ENCODE peak calls at places on chromosomes 6 and 20, in eight cellular contexts. R is GM23338, I is adrenal gland, O is lung, S is ovary, Y is esophagus muscularis mucosa, Q is lower lobe of right lung, L is tibial nerve. N is an unnamed sample.

GRCh38 chr20:45545351-45545750 is 1.9 kb downstream of the EPPIN start:
- DNase-seq in R (no peak), I (no peak), O (no peak), S (no peak), Y (peak), Q (no peak), L (no peak), N (no peak)

GRCh38 chr6:125888989-125889656 is 67.4 kb upstream of the HINT3 start:
- DNase-seq in R (peak), I (no peak), O (peak), S (no peak), Y (no peak), Q (no peak), L (no peak), N (peak)

GRCh38 chr6:34085453-34086170 is 60.3 kb downstream of the GRM4 start:
- DNase-seq in R (no peak), I (no peak), O (no peak), S (no peak), Y (no peak), Q (no peak), L (no peak), N (no peak)

GRCh38 chr6:31145386-31145785 is 6.5 kb upstream of the PSORS1C2 start:
- DNase-seq in R (no peak), I (no peak), O (no peak), S (no peak), Y (no peak), Q (no peak), L (no peak), N (no peak)

GRCh38 chr6:166008441-166009369 is 158.9 kb downstream of the TBXT start:
- DNase-seq in R (peak), I (peak), O (no peak), S (peak), Y (peak), Q (no peak), L (no peak), N (no peak)

GRCh38 chr6:79686698-79687309 is 55.7 kb downstream of the SH3BGRL2 start:
- DNase-seq in R (no peak), I (no peak), O (no peak), S (no peak), Y (no peak), Q (no peak), L (no peak), N (no peak)

GRCh38 chr20:53950031-53950430 is 120.4 kb downstream of the BCAS1 start:
- DNase-seq in R (no peak), I (no peak), O (no peak), S (no peak), Y (peak), Q (no peak), L (no peak), N (no peak)

GRCh38 chr20:17281478-17281877 is 54.6 kb downstream of the PCSK2 start:
- DNase-seq in R (peak), I (peak), O (peak), S (no peak), Y (no peak), Q (no peak), L (no peak), N (peak)

GRCh38 chr6:135880066-135880972 is 28.8 kb downstream of the PDE7B start:
- DNase-seq in R (no peak), I (no peak), O (no peak), S (no peak), Y (no peak), Q (no peak), L (no peak), N (peak)

GRCh38 chr20:4225778-4226177 is 210.4 kb upstream of the RNF24 start:
- DNase-seq in R (no peak), I (peak), O (no peak), S (peak), Y (no peak), Q (no peak), L (no peak), N (peak)

GRCh38 chr20:35285806-35286076 is 1.2 kb upstream of the EIF6 start:
- DNase-seq in R (no peak), I (no peak), O (no peak), S (no peak), Y (no peak), Q (no peak), L (no peak), N (no peak)

GRCh38 chr6:154302111-154302752 is 54.4 kb downstream of the IPCEF1 start:
- DNase-seq in R (no peak), I (peak), O (peak), S (no peak), Y (no peak), Q (no peak), L (no peak), N (peak)

GRCh38 chr6:133939778-133940667 is 13.0 kb upstream of the TBPL1 start:
- DNase-seq in R (no peak), I (no peak), O (no peak), S (no peak), Y (no peak), Q (no peak), L (no peak), N (no peak)

GRCh38 chr6:34100788-34101187 is 45.1 kb downstream of the GRM4 start:
- DNase-seq in R (no peak), I (no peak), O (no peak), S (no peak), Y (no peak), Q (no peak), L (no peak), N (no peak)

GRCh38 chr6:166097914-166098522 is 69.6 kb downstream of the TBXT start:
- DNase-seq in R (peak), I (peak), O (peak), S (peak), Y (peak), Q (peak), L (peak), N (peak)

GRCh38 chr6:31771992-31772358 is 5.2 kb downstream of the VWA7 start:
- DNase-seq in R (no peak), I (no peak), O (no peak), S (no peak), Y (no peak), Q (no peak), L (no peak), N (no peak)

GRCh38 chr6:167399051-167399387 is 74.1 kb downstream of the TTLL2 start:
- DNase-seq in R (peak), I (no peak), O (no peak), S (no peak), Y (no peak), Q (no peak), L (no peak), N (no peak)

GRCh38 chr6:1641391-1641790 is 31.7 kb downstream of the FOXC1 start:
- DNase-seq in R (no peak), I (peak), O (peak), S (no peak), Y (no peak), Q (no peak), L (no peak), N (no peak)

GRCh38 chr6:3451498-3451897 is 5.4 kb downstream of the SLC22A23 start:
- DNase-seq in R (no peak), I (no peak), O (no peak), S (no peak), Y (no peak), Q (no peak), L (no peak), N (no peak)

GRCh38 chr6:53544050-53544499 is 826 bp downstream of the GCLC start:
- DNase-seq in R (peak), I (no peak), O (no peak), S (no peak), Y (no peak), Q (no peak), L (no peak), N (peak)

GRCh38 chr6:53032853-53033252 is 32.4 kb upstream of the FBXO9 start:
- DNase-seq in R (no peak), I (no peak), O (no peak), S (no peak), Y (no peak), Q (no peak), L (no peak), N (no peak)

GRCh38 chr6:170106906-170107525 is 183.9 kb downstream of the DLL1 start:
- DNase-seq in R (no peak), I (no peak), O (no peak), S (peak), Y (no peak), Q (no peak), L (no peak), N (no peak)

GRCh38 chr6:71534916-71535315 is 246.3 kb downstream of the OGFRL1 start:
- DNase-seq in R (no peak), I (no peak), O (no peak), S (no peak), Y (no peak), Q (no peak), L (no peak), N (no peak)

GRCh38 chr6:110938176-110938575 is 20.3 kb upstream of the GTF3C6 start:
- DNase-seq in R (no peak), I (no peak), O (no peak), S (no peak), Y (no peak), Q (no peak), L (no peak), N (no peak)

GRCh38 chr6:163717106-163717764 is 302.7 kb downstream of the QKI start:
- DNase-seq in R (no peak), I (no peak), O (no peak), S (no peak), Y (no peak), Q (no peak), L (no peak), N (no peak)

GRCh38 chr6:5728726-5729434 is 277.8 kb downstream of the NRN1 start:
- DNase-seq in R (no peak), I (no peak), O (peak), S (no peak), Y (no peak), Q (no peak), L (no peak), N (no peak)

GRCh38 chr6:11007715-11008608 is 36.1 kb downstream of the ELOVL2 start:
- DNase-seq in R (peak), I (no peak), O (no peak), S (no peak), Y (no peak), Q (no peak), L (no peak), N (peak)

GRCh38 chr20:23314714-23315498 is 35.7 kb upstream of the NXT1 start:
- DNase-seq in R (no peak), I (no peak), O (no peak), S (no peak), Y (no peak), Q (no peak), L (peak), N (no peak)

GRCh38 chr20:36235892-36236785 is at the start of gene AAR2:
- DNase-seq in R (peak), I (peak), O (peak), S (peak), Y (peak), Q (peak), L (peak), N (peak)

GRCh38 chr6:122789078-122789861 is at the start of gene SMPDL3A:
- DNase-seq in R (peak), I (peak), O (peak), S (peak), Y (no peak), Q (peak), L (peak), N (peak)

GRCh38 chr20:59006167-59006863 is 739 bp downstream of the CTSZ start:
- DNase-seq in R (peak), I (peak), O (no peak), S (peak), Y (no peak), Q (peak), L (peak), N (no peak)

GRCh38 chr20:59008715-59009336 is 1.8 kb upstream of the CTSZ start:
- DNase-seq in R (no peak), I (no peak), O (no peak), S (no peak), Y (no peak), Q (no peak), L (no peak), N (no peak)

GRCh38 chr20:59005523-59006166 is 1.4 kb downstream of the CTSZ start:
- DNase-seq in R (no peak), I (no peak), O (no peak), S (no peak), Y (no peak), Q (no peak), L (peak), N (no peak)

GRCh38 chr20:59006864-59007757 is at the start of gene CTSZ:
- DNase-seq in R (peak), I (peak), O (peak), S (peak), Y (no peak), Q (peak), L (peak), N (peak)

DNA sequence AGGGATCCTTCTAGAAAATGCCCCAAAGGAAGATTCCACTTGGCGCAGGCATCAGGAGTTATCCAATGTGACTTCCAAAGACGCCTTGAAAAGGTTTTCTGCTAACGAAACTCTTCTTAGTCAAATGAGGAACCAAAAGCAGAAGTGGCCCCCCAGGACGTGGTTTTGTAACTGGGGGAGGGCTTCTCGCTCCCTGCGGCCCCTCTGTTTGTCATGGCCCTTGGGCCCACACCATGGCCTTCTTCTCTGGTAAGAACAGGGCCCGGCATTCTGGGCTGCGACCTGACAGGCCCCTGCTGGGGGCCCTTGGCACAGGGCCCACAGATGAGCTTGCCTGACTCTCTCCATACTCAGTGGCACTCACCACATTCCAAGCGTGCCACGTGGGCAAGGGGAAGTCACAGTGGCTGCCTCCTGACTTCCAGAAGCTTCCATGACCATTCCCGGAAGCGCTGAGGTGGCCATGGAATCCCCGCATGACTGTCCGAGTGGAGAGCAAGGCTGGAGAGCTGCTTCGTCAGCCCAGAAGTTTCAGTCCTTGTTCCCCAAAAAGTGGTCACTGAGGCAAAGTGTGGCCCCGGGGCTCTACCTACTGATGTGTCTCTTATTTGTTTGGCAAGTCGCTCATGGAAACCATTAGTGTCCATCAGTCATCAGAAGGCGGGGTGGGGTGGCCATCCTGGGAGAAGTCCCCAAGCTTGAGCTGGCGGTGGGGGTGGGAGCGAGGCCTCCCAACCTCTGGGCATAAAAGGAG is 881 bp upstream of the CTSZ start:
- DNase-seq in R (peak), I (peak), O (peak), S (no peak), Y (no peak), Q (peak), L (peak), N (no peak)
- H3K4me3 ChIP-seq in R (peak), I (no peak), O (no peak), S (no peak), Y (peak), Q (peak), L (peak), N (peak)

GRCh38 chr6:39335780-39336541 is 13.5 kb upstream of the KCNK16 start:
- DNase-seq in R (no peak), I (peak), O (no peak), S (no peak), Y (no peak), Q (no peak), L (no peak), N (no peak)
- H3K4me3 ChIP-seq in R (no peak), I (no peak), O (no peak), S (no peak), Y (no peak), Q (no peak), L (no peak), N (no peak)

GRCh38 chr20:50216543-50217206 is 26.0 kb downstream of the CEBPB start:
- DNase-seq in R (no peak), I (no peak), O (no peak), S (no peak), Y (no peak), Q (peak), L (no peak), N (no peak)
- H3K4me3 ChIP-seq in R (no peak), I (no peak), O (no peak), S (no peak), Y (no peak), Q (no peak), L (no peak), N (no peak)

DNA sequence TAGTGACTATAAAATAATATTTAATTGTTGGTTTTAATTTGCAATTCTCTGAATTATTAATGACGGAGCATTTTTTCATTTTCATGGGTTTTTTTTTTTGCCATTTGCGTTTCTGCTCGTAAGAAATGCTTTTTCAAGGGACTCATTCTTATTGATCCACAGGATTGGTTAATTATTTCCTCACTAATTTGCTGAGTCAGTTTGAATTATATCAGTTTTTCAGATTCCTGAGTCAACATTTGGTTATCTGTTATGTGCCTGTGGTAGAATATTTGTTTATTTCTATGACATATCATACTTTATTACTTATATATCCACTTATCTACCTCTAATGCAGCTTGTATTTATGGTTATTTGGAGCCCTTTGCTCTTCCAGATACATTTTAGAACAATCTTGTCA is 257.0 kb upstream of the BTBD3 start:
- DNase-seq in R (no peak), I (no peak), O (no peak), S (no peak), Y (no peak), Q (no peak), L (no peak), N (no peak)
- H3K4me3 ChIP-seq in R (no peak), I (no peak), O (no peak), S (no peak), Y (no peak), Q (no peak), L (no peak), N (no peak)

DNA sequence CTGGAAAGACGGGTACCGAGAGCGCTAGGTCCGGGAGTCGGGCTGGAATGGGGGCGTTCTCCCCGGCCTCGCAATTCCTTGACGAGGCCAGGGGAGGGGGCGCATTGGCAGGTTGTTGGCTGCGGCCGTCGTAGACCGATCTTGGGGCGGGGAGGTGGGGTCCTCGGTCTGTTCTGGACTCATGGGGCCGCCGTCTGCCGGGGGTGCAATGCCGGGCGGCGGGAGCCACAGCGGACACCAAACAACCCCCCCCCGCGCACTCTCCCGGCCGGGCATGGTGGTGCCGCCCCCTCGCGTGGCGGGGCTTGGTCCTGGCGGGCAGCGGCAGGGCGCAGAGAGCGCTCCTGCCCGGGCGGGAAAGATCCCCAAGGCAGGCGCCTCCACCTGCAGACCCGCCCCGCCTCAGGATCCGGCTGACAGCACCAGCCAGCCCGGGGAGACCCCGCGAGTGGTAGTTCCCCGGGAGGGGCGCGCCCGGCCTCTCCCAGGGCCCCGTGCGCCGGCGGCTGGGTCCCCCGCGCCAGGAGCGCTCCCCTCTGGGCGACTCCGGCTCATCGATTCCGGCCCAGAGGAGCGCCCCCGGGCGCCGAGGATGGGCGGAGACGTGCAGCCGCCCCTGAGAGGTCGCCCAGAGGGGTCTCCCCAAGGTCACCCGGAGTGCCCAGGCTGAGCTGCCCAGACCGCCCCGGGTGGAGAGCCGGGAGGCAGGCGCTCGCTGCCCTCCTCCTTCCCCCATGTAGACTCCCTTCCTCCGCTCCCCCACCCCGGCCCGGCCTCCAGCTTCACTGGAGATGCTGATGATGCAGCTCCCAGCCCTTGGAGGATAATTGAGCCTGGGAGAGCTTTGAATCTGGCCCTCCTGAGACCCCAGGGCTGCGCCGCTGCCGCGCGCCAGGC is 709 bp downstream of the PPP1R16B start:
- DNase-seq in R (peak), I (peak), O (no peak), S (no peak), Y (no peak), Q (peak), L (no peak), N (peak)
- H3K4me3 ChIP-seq in R (peak), I (peak), O (peak), S (peak), Y (peak), Q (peak), L (peak), N (peak)